ENCODE peak calls at places on chromosomes 12 and 14, in five cellular contexts. X, U, G, S and W are unnamed samples.

GRCh38 chr14:28157289-28157869 is 609.2 kb upstream of the FOXG1 start:
- DNase-seq in X (no peak), S (no peak), G (no peak), U (no peak), W (peak)

GRCh38 chr14:94562941-94563883 is 2.0 kb downstream of the SERPINA4 start:
- DNase-seq in G (no peak), U (no peak), S (no peak), X (no peak), W (no peak)

GRCh38 chr12:88453323-88453722 is 126.9 kb downstream of the KITLG start:
- DNase-seq in U (peak), G (no peak), S (no peak), X (no peak), W (no peak)

GRCh38 chr12:67759829-67760228 is 111.3 kb downstream of the DYRK2 start:
- DNase-seq in X (no peak), U (no peak), S (no peak), G (peak), W (no peak)

GRCh38 chr12:99609455-99610181 is 37.9 kb upstream of the GARIN6 start:
- DNase-seq in X (no peak), U (no peak), S (no peak), G (no peak), W (no peak)

GRCh38 chr14:50475460-50475859 is 56.9 kb downstream of the MAP4K5 start:
- DNase-seq in X (no peak), G (no peak), U (no peak), S (no peak), W (no peak)

GRCh38 chr14:89445252-89445973 is 28.4 kb upstream of the FOXN3 start:
- DNase-seq in S (no peak), G (peak), U (no peak), X (no peak), W (no peak)

GRCh38 chr12:108967869-108968540 is 52.9 kb downstream of the SVOP start:
- DNase-seq in U (peak), G (no peak), S (no peak), X (no peak), W (no peak)

GRCh38 chr12:13116259-13116658 is 12.8 kb upstream of the GSG1 start:
- DNase-seq in G (no peak), X (no peak), U (no peak), S (no peak), W (no peak)

GRCh38 chr14:91835197-91835919 is 32.0 kb downstream of the TC2N start:
- DNase-seq in G (peak), U (no peak), S (no peak), X (no peak), W (no peak)

GRCh38 chr14:51028851-51029754 is 65.8 kb downstream of the TRIM9 start:
- DNase-seq in X (no peak), U (no peak), G (no peak), S (no peak), W (no peak)

GRCh38 chr12:1766110-1766509 is 54.3 kb upstream of the LRTM2 start:
- DNase-seq in U (no peak), X (no peak), G (no peak), S (no peak), W (no peak)

GRCh38 chr12:62719027-62719426 is 215.9 kb downstream of the PPM1H start:
- DNase-seq in X (no peak), G (no peak), S (no peak), U (peak), W (no peak)

GRCh38 chr14:21796912-21797311 is 123.3 kb upstream of the OR4E1 start:
- DNase-seq in X (no peak), U (no peak), S (no peak), G (peak), W (no peak)

GRCh38 chr14:95510804-95511203 is 5.6 kb downstream of the SYNE3 start:
- DNase-seq in S (no peak), U (no peak), X (no peak), G (no peak), W (no peak)

GRCh38 chr14:80692903-80693302 is 248.6 kb downstream of the CEP128 start:
- DNase-seq in G (no peak), U (no peak), S (no peak), X (no peak), W (no peak)

GRCh38 chr12:71610036-71610795 is 53.4 kb downstream of the ZFC3H1 start:
- DNase-seq in G (no peak), X (no peak), U (no peak), S (no peak), W (no peak)